ENCODE peak calls at places on chromosomes 13 and 19, in ten cellular contexts. K is hepatocyte; A is amniotic stem cell; V is HFFc6; Z is stomach; M is GM19239; E is kidney glomerular epithelial cell; C is T-helper 2 cell treated with Interferon-gamma antibody and Interleukin-4, amounts not matched to agents 5 μg/mL and 100 μg/mL, for 36 hours; R is uterus; U is left lung. N is an unnamed sample.

GRCh38 chr13:21322304-21322965 is 136.7 kb downstream of the ZDHHC20 start:
- DNase-seq in K (no peak), A (no peak), V (no peak), Z (no peak), M (no peak), E (no peak), C (no peak), R (no peak), U (no peak), N (no peak)

GRCh38 chr13:30088312-30088855 is 219.0 kb downstream of the KATNAL1 start:
- DNase-seq in K (no peak), A (no peak), V (no peak), Z (no peak), M (no peak), E (no peak), C (no peak), R (no peak), U (no peak), N (no peak)

GRCh38 chr13:50589651-50590054 is 253.8 kb downstream of the DLEU7 start:
- DNase-seq in K (peak), A (peak), V (peak), Z (no peak), M (no peak), E (peak), C (no peak), R (peak), U (no peak), N (peak)

GRCh38 chr19:1355974-1356865 is 27.5 kb upstream of the NDUFS7 start:
- DNase-seq in K (no peak), A (no peak), V (no peak), Z (no peak), M (no peak), E (no peak), C (no peak), R (peak), U (no peak), N (no peak)

GRCh38 chr13:50576156-50576555 is 267.3 kb downstream of the DLEU7 start:
- DNase-seq in K (no peak), A (no peak), V (no peak), Z (peak), M (no peak), E (no peak), C (no peak), R (no peak), U (peak), N (no peak)

GRCh38 chr13:33251131-33251629 is 34.4 kb downstream of the STARD13 start:
- DNase-seq in K (peak), A (peak), V (peak), Z (no peak), M (no peak), E (peak), C (no peak), R (peak), U (no peak), N (peak)

GRCh38 chr13:36530861-36531590 is 98.7 kb downstream of the CCNA1 start:
- DNase-seq in K (no peak), A (no peak), V (no peak), Z (no peak), M (no peak), E (no peak), C (no peak), R (no peak), U (no peak), N (no peak)

GRCh38 chr13:110306960-110307696 is at the start of the genes COL4A1 and COL4A2:
- DNase-seq in K (peak), A (peak), V (no peak), Z (no peak), M (no peak), E (peak), C (no peak), R (peak), U (no peak), N (no peak)

GRCh38 chr13:72163671-72164070 is 296.7 kb upstream of the DACH1 start:
- DNase-seq in K (no peak), A (no peak), V (no peak), Z (no peak), M (no peak), E (no peak), C (no peak), R (no peak), U (no peak), N (peak)

GRCh38 chr19:12527034-12527836 is 24.0 kb downstream of the ZNF564 start:
- DNase-seq in K (peak), A (no peak), V (peak), Z (no peak), M (no peak), E (no peak), C (no peak), R (no peak), U (no peak), N (no peak)

GRCh38 chr13:93235258-93236015 is 8.8 kb downstream of the GPC6 start:
- DNase-seq in K (no peak), A (no peak), V (peak), Z (no peak), M (no peak), E (no peak), C (no peak), R (no peak), U (no peak), N (no peak)

GRCh38 chr13:110305001-110305400 is 2.0 kb downstream of the COL4A1 start:
- DNase-seq in K (no peak), A (no peak), V (no peak), Z (no peak), M (no peak), E (no peak), C (no peak), R (no peak), U (no peak), N (no peak)

GRCh38 chr13:43546260-43546659 is 240.5 kb downstream of the ENOX1 start:
- DNase-seq in K (no peak), A (no peak), V (no peak), Z (no peak), M (no peak), E (no peak), C (no peak), R (peak), U (no peak), N (no peak)

GRCh38 chr19:12636631-12637030 is 25.9 kb downstream of the ZNF791 start:
- DNase-seq in K (no peak), A (no peak), V (no peak), Z (no peak), M (no peak), E (no peak), C (no peak), R (no peak), U (peak), N (no peak)

GRCh38 chr13:41762796-41763195 is 198.1 kb downstream of the VWA8 start:
- DNase-seq in K (peak), A (no peak), V (no peak), Z (no peak), M (no peak), E (no peak), C (no peak), R (no peak), U (no peak), N (no peak)

GRCh38 chr13:74077847-74078246 is 56.4 kb downstream of the KLF12 start:
- DNase-seq in K (no peak), A (no peak), V (no peak), Z (no peak), M (no peak), E (no peak), C (no peak), R (no peak), U (no peak), N (no peak)

GRCh38 chr19:29927944-29928669 is 13.9 kb upstream of the URI1 start:
- DNase-seq in K (no peak), A (no peak), V (no peak), Z (no peak), M (peak), E (no peak), C (no peak), R (no peak), U (no peak), N (no peak)

GRCh38 chr13:35909837-35910236 is 221.3 kb downstream of the DCLK1 start:
- DNase-seq in K (no peak), A (no peak), V (no peak), Z (no peak), M (no peak), E (no peak), C (no peak), R (no peak), U (no peak), N (no peak)

GRCh38 chr13:93268327-93269028 is 41.9 kb downstream of the GPC6 start:
- DNase-seq in K (no peak), A (no peak), V (no peak), Z (no peak), M (no peak), E (no peak), C (no peak), R (no peak), U (no peak), N (no peak)

GRCh38 chr19:53947624-53948023 is 15.1 kb upstream of the CACNG8 start:
- DNase-seq in K (no peak), A (no peak), V (no peak), Z (no peak), M (no peak), E (no peak), C (no peak), R (no peak), U (peak), N (peak)

GRCh38 chr19:6532244-6532999 is 1.6 kb downstream of the TNFSF9 start:
- DNase-seq in K (no peak), A (no peak), V (no peak), Z (no peak), M (no peak), E (no peak), C (no peak), R (no peak), U (no peak), N (no peak)

GRCh38 chr13:112941349-112941748 is 27.7 kb upstream of the MCF2L start:
- DNase-seq in K (no peak), A (no peak), V (no peak), Z (peak), M (no peak), E (no peak), C (no peak), R (no peak), U (no peak), N (no peak)

GRCh38 chr19:38277549-38277948 is 13.2 kb downstream of the SPINT2 start:
- DNase-seq in K (no peak), A (no peak), V (peak), Z (no peak), M (no peak), E (no peak), C (no peak), R (no peak), U (no peak), N (no peak)

GRCh38 chr13:87497426-87497825 is 173.7 kb upstream of the SLITRK5 start:
- DNase-seq in K (no peak), A (no peak), V (no peak), Z (no peak), M (no peak), E (no peak), C (no peak), R (no peak), U (no peak), N (no peak)

GRCh38 chr19:9885077-9885552 is 50.0 kb downstream of the PIN1 start:
- DNase-seq in K (peak), A (no peak), V (peak), Z (no peak), M (no peak), E (no peak), C (no peak), R (peak), U (no peak), N (peak)

GRCh38 chr19:55656552-55656951 is 1.7 kb downstream of the U2AF2 start:
- DNase-seq in K (no peak), A (no peak), V (no peak), Z (no peak), M (no peak), E (no peak), C (no peak), R (no peak), U (no peak), N (no peak)

GRCh38 chr19:46609511-46610412 is 8.6 kb downstream of the CALM3 start:
- DNase-seq in K (no peak), A (no peak), V (no peak), Z (no peak), M (no peak), E (no peak), C (no peak), R (no peak), U (no peak), N (no peak)

GRCh38 chr13:62682788-62683187 is 1267.1 kb upstream of the PCDH20 start:
- DNase-seq in K (no peak), A (no peak), V (no peak), Z (no peak), M (no peak), E (no peak), C (no peak), R (no peak), U (no peak), N (no peak)

GRCh38 chr19:5001547-5002131 is 32.7 kb downstream of the KDM4B start:
- DNase-seq in K (peak), A (no peak), V (peak), Z (no peak), M (peak), E (peak), C (no peak), R (no peak), U (no peak), N (peak)

GRCh38 chr19:29771708-29772415 is 39.9 kb upstream of the CCNE1 start:
- DNase-seq in K (peak), A (no peak), V (peak), Z (peak), M (peak), E (peak), C (no peak), R (no peak), U (peak), N (peak)

GRCh38 chr13:41589434-41589833 is 132.1 kb downstream of the RGCC start:
- DNase-seq in K (no peak), A (no peak), V (no peak), Z (no peak), M (no peak), E (no peak), C (no peak), R (no peak), U (no peak), N (no peak)

GRCh38 chr13:21813110-21813509 is 142.2 kb downstream of the FGF9 start:
- DNase-seq in K (no peak), A (no peak), V (no peak), Z (no peak), M (no peak), E (no peak), C (no peak), R (no peak), U (no peak), N (no peak)

GRCh38 chr19:12884926-12885748 is 1.9 kb downstream of the KLF1 start:
- DNase-seq in K (peak), A (no peak), V (no peak), Z (peak), M (no peak), E (no peak), C (peak), R (no peak), U (peak), N (peak)

GRCh38 chr19:46975011-46975917 is 44.4 kb upstream of the NPAS1 start:
- DNase-seq in K (no peak), A (no peak), V (peak), Z (no peak), M (no peak), E (peak), C (no peak), R (no peak), U (no peak), N (no peak)

GRCh38 chr19:34669305-34669704 is 7.7 kb downstream of the SCGB2B2 start:
- DNase-seq in K (no peak), A (no peak), V (no peak), Z (peak), M (no peak), E (no peak), C (no peak), R (no peak), U (peak), N (no peak)

GRCh38 chr13:37797606-37798005 is 72.0 kb downstream of the TRPC4 start:
- DNase-seq in K (no peak), A (no peak), V (no peak), Z (no peak), M (no peak), E (no peak), C (no peak), R (no peak), U (no peak), N (no peak)

GRCh38 chr13:26220575-26220974 is 1.5 kb downstream of the RNF6 start:
- DNase-seq in K (peak), A (no peak), V (peak), Z (no peak), M (no peak), E (no peak), C (no peak), R (no peak), U (no peak), N (peak)